ENCODE peak calls at places on chromosomes 16 and 17, in seven cellular contexts. V is Peyer's patch, G is fibroblast of mammary gland, T is foreskin fibroblast, U is testis, A is AG09309, F is WERI-Rb-1. B is an unnamed sample.

GRCh38 chr16:10616744-10617640 is 36.6 kb upstream of the EMP2 start:
- DNase-seq in V (no peak), F (no peak), A (no peak), U (no peak), T (peak; percentile 73), G (peak; percentile 65), B (no peak)

GRCh38 chr16:11597737-11598136 is 11.0 kb upstream of the LITAF start:
- DNase-seq in A (no peak), V (no peak), G (no peak), U (no peak), T (peak; percentile 56), F (no peak), B (no peak)

GRCh38 chr16:10886739-10887269 is 9.8 kb downstream of the CIITA start:
- DNase-seq in F (no peak), G (no peak), U (no peak), T (no peak), V (peak; percentile 43), A (no peak), B (no peak)

GRCh38 chr16:20763461-20764232 is at the start of gene ACSM3:
- DNase-seq in G (peak; percentile 81), T (peak; percentile 84), A (peak; percentile 34), F (no peak), V (peak; percentile 66), U (peak; percentile 69), B (peak; percentile 28)

GRCh38 chr17:54907385-54907784 is 6.7 kb downstream of the TOM1L1 start:
- DNase-seq in G (no peak), U (no peak), T (no peak), A (no peak), F (no peak), V (no peak), B (no peak)

GRCh38 chr17:32917842-32918241 is 10.1 kb upstream of the TMEM98 start:
- DNase-seq in A (no peak), V (no peak), U (no peak), G (no peak), F (no peak), T (no peak), B (no peak)

GRCh38 chr16:27432600-27432957 is 30.6 kb downstream of the IL21R start:
- DNase-seq in A (no peak), V (no peak), U (peak; percentile 2), G (peak; percentile 86), T (peak; percentile 68), F (no peak), B (no peak)

GRCh38 chr16:17392127-17392856 is 78.5 kb downstream of the XYLT1 start:
- DNase-seq in A (no peak), U (peak; percentile 57), F (no peak), V (no peak), G (no peak), T (no peak), B (no peak)

GRCh38 chr16:10657925-10658324 is 36.8 kb downstream of the TEKT5 start:
- DNase-seq in V (no peak), A (no peak), G (no peak), F (no peak), U (no peak), T (no peak), B (no peak)

GRCh38 chr17:10741416-10742140 is 11.8 kb upstream of the TMEM220 start:
- DNase-seq in U (peak; percentile 79), G (no peak), A (no peak), T (no peak), V (no peak), F (no peak), B (no peak)

GRCh38 chr16:27417047-27417671 is 15.2 kb downstream of the IL21R start:
- DNase-seq in G (no peak), F (no peak), U (no peak), A (no peak), V (no peak), T (no peak), B (no peak)

GRCh38 chr17:74361613-74362391 is at the start of gene BTBD17:
- DNase-seq in V (peak; percentile 18), F (peak; percentile 95), U (peak; percentile 73), G (no peak), A (no peak), T (peak; percentile 46), B (no peak)

GRCh38 chr16:8474576-8474975 is 115.7 kb downstream of the TMEM114 start:
- DNase-seq in G (no peak), T (no peak), A (no peak), F (no peak), U (no peak), V (no peak), B (no peak)

GRCh38 chr16:46947900-46948547 is 25.4 kb downstream of the DNAJA2 start:
- DNase-seq in A (no peak), V (no peak), F (peak; percentile 39), G (peak; percentile 49), T (peak; percentile 70), U (no peak), B (peak; percentile 51)

DNA sequence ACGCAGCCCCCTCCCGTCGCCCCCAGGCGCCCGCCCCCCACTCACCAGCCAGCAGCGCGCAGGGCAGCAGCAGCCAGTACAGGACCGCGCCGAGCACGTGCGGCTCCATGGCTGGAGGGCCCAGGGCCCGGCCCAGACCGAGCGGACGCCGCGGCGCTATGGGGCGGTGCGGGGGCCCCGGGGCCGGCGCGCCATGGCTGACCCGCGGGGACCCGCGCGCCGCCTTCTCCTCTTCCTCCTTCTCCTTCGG is 239 bp downstream of the PIEZO1 start:
- DNase-seq in T (no peak), V (no peak), A (no peak), U (no peak), F (no peak), G (no peak), B (no peak)
- H3K4me3 ChIP-seq in T (peak overlapping the region; percentile 71), V (peak overlapping the region; percentile 70), A (peak overlapping the region; percentile 58), U (peak overlapping the region; percentile 52), F (peak overlapping the region; percentile 36), G (peak overlapping the region; percentile 70), B (peak overlapping the region; percentile 77)

GRCh38 chr16:4089811-4090293 is 26.4 kb downstream of the ADCY9 start:
- DNase-seq in U (no peak), G (no peak), T (no peak), F (no peak), V (no peak), A (no peak), B (no peak)
- H3K4me3 ChIP-seq in U (no peak overlapping the region), G (no peak overlapping the region), T (no peak overlapping the region), F (no peak overlapping the region), V (peak overlapping the region; percentile 19), A (no peak overlapping the region), B (no peak overlapping the region)

GRCh38 chr17:17937958-17938357 is 34.2 kb downstream of the TOM1L2 start:
- DNase-seq in F (no peak), T (no peak), A (no peak), U (no peak), G (no peak), V (no peak), B (no peak)
- H3K4me3 ChIP-seq in F (no peak overlapping the region), T (no peak overlapping the region), A (no peak overlapping the region), U (no peak overlapping the region), G (no peak overlapping the region), V (no peak overlapping the region), B (no peak overlapping the region)

GRCh38 chr16:87802670-87803069 is 36.9 kb upstream of the KLHDC4 start:
- DNase-seq in A (no peak), F (no peak), U (no peak), T (no peak), G (no peak), V (no peak), B (peak; percentile 39)
- H3K4me3 ChIP-seq in A (no peak overlapping the region), F (no peak overlapping the region), U (no peak overlapping the region), T (no peak overlapping the region), G (no peak overlapping the region), V (no peak overlapping the region), B (no peak overlapping the region)

GRCh38 chr16:3173892-3174617 is 13.9 kb upstream of the OR1F1 start:
- DNase-seq in V (no peak), U (no peak), T (peak; percentile 15), F (peak; percentile 87), A (no peak), G (no peak), B (no peak)
- H3K4me3 ChIP-seq in V (no peak overlapping the region), U (no peak overlapping the region), T (no peak overlapping the region), F (peak overlapping the region; percentile 41), A (no peak overlapping the region), G (peak overlapping the region; percentile 27), B (peak overlapping the region; percentile 21)

GRCh38 chr17:82321947-82322466 is 4.6 kb upstream of the CD7 start:
- DNase-seq in U (no peak), G (no peak), F (no peak), T (no peak), A (no peak), V (no peak), B (no peak)

GRCh38 chr17:82319619-82320062 is 2.2 kb upstream of the CD7 start:
- DNase-seq in V (no peak), F (no peak), A (no peak), G (no peak), T (no peak), U (no peak), B (no peak)

GRCh38 chr17:82322526-82323453 is 5.4 kb upstream of the CD7 start:
- DNase-seq in A (no peak), U (no peak), T (no peak), G (no peak), F (no peak), V (no peak), B (no peak)

GRCh38 chr17:82320140-82320840 is 2.9 kb upstream of the CD7 start:
- DNase-seq in T (no peak), V (no peak), U (no peak), F (no peak), A (no peak), G (no peak), B (no peak)

DNA sequence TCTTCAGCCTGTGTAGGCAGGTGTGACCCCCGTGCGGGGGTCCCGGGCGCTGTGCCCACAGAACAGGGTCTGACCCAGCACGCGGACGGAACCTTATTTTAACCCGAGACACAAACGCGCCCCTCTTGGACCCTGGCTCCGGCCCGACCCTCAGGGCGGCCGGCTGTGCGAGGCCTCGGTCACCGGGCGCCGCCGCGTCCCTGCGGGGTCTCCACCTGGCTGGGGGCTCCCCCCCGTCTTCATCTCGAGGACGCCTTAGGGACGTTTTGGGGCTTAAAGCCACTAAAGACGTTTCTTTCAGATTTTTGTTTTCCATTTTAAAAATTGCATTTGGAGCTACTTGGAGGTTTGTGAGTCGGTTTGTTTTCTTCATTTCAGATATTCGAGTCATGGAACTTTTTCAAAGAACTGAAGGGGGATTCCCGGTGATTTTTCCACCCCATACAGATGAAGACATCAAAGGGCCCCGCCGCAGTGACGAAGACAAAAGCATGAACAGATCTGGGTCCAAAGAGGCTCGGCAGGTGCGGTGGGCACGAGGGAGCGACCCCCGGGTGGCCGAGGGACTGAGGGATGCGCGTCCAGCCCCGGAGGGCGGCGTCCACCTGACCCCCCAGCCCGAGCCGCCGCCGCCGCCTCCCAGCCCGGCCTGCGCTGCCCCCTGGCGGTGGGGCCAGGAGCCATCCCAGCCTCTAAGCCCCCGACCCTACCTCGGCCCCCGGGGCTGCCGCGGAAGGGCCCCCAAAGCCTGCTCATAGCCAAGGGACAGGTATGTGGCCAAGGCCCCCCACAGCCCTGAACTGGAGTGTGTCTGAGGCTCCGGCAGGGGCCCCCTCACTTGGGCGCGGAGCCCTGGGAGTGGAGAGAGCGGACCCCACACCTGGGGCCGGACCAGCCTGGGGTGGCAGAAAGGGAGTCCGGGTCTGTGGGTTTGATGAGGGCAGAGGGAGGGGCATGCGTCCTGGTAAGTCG is 3.8 kb upstream of the CD7 start:
- DNase-seq in A (no peak), T (no peak), U (peak; percentile 31), G (no peak), F (peak; percentile 58), V (peak; percentile 40), B (no peak)
- H3K4me3 ChIP-seq in A (no peak overlapping the region), T (no peak overlapping the region), U (peak overlapping the region; percentile 7), G (no peak overlapping the region), F (no peak overlapping the region), V (no peak overlapping the region), B (peak overlapping the region; percentile 25)